ENCODE peak calls at places on chromosome 3, in ten cellular contexts. M is kidney, J is brain microvascular endothelial cell, K is A549, R is astrocyte of the spinal cord, Q is AG04450, T is GM06990, F is WERI-Rb-1, I is NCI-H2227 treated with DMSO at 0.1 percent for 48 hours, O is GM10248. Z is an unnamed sample.

GRCh38 chr3:73563896-73564582 is 60.7 kb downstream of the PDZRN3 start:
- DNase-seq in M (no peak), Q (no peak), R (peak), J (no peak), K (no peak), O (no peak), T (no peak), F (no peak), I (no peak), Z (no peak)

GRCh38 chr3:156675744-156676466 is 1.5 kb downstream of the TIPARP start:
- DNase-seq in R (peak), T (no peak), J (peak), O (no peak), F (no peak), K (peak), Q (peak), M (no peak), I (no peak), Z (no peak)

GRCh38 chr3:193008654-193009053 is 91.0 kb upstream of the MB21D2 start:
- DNase-seq in F (no peak), J (no peak), O (no peak), K (no peak), M (no peak), T (no peak), Q (no peak), R (no peak), I (no peak), Z (no peak)

GRCh38 chr3:172157566-172158258 is 118.3 kb downstream of the FNDC3B start:
- DNase-seq in F (no peak), K (no peak), J (no peak), I (no peak), M (no peak), R (no peak), T (no peak), Q (no peak), O (no peak), Z (no peak)

GRCh38 chr3:58231666-58232065 is 5.9 kb upstream of the ABHD6 start:
- DNase-seq in Q (no peak), I (no peak), R (no peak), T (no peak), K (no peak), O (no peak), J (no peak), M (no peak), F (no peak), Z (no peak)

GRCh38 chr3:149959443-149959842 is 11.3 kb downstream of the PFN2 start:
- DNase-seq in R (no peak), M (no peak), I (no peak), O (no peak), K (no peak), F (no peak), J (no peak), T (no peak), Q (no peak), Z (no peak)

GRCh38 chr3:170656293-170656692 is 70.4 kb upstream of the SLC7A14 start:
- DNase-seq in R (no peak), O (no peak), K (no peak), Q (no peak), I (no peak), T (no peak), J (no peak), M (no peak), F (no peak), Z (no peak)

GRCh38 chr3:180930526-180930925 is 18.1 kb downstream of the FXR1 start:
- DNase-seq in Q (no peak), J (no peak), R (no peak), T (no peak), K (no peak), F (no peak), M (no peak), I (no peak), O (no peak), Z (no peak)

GRCh38 chr3:131008326-131008725 is 18.3 kb downstream of the ASTE1 start:
- DNase-seq in O (no peak), J (no peak), T (no peak), Q (no peak), R (no peak), I (no peak), M (no peak), F (no peak), K (no peak), Z (no peak)

GRCh38 chr3:172357850-172358754 is 90.2 kb downstream of the GHSR start:
- DNase-seq in K (no peak), I (no peak), O (no peak), F (no peak), J (no peak), Q (no peak), M (no peak), T (no peak), R (no peak), Z (no peak)

GRCh38 chr3:5699313-5699712 is 511.8 kb downstream of the EDEM1 start:
- DNase-seq in F (no peak), T (no peak), K (no peak), I (no peak), J (no peak), M (no peak), O (no peak), R (no peak), Q (no peak), Z (no peak)

GRCh38 chr3:110405830-110406580 is 665.6 kb upstream of the NECTIN3 start:
- DNase-seq in Q (no peak), J (no peak), M (no peak), K (no peak), I (no peak), O (no peak), T (no peak), R (no peak), F (no peak), Z (no peak)

GRCh38 chr3:149010504-149010951 is 19.2 kb downstream of the GYG1 start:
- DNase-seq in O (no peak), M (no peak), Q (no peak), J (no peak), I (no peak), F (no peak), K (no peak), R (no peak), T (no peak), Z (no peak)

GRCh38 chr3:52242039-52242438 is 3.1 kb upstream of the TWF2 start:
- DNase-seq in F (no peak), R (no peak), O (no peak), K (no peak), M (no peak), I (no peak), J (no peak), T (no peak), Q (no peak), Z (no peak)

GRCh38 chr3:46467562-46467961 is 2.9 kb upstream of the LTF start:
- DNase-seq in T (no peak), R (no peak), K (no peak), F (no peak), O (no peak), Q (no peak), M (no peak), J (no peak), I (no peak), Z (no peak)

GRCh38 chr3:43142472-43142871 is 36.6 kb upstream of the POMGNT2 start:
- DNase-seq in J (no peak), M (no peak), O (no peak), T (no peak), F (no peak), K (no peak), R (no peak), I (no peak), Q (no peak), Z (no peak)